ENCODE peak calls at places on chromosomes 7 and 10, in ten cellular contexts. G is small intestine, E is NB4, P is AG04450, B is hepatocyte, L is dorsolateral prefrontal cortex, H is endothelial cell of umbilical vein, Y is mesendoderm, R is endodermal cell, J is fibroblast of pulmonary artery. X is an unnamed sample.

GRCh38 chr10:125882596-125882995 is 1.5 kb upstream of the DHX32 start:
- DNase-seq in G (no peak), E (no peak), P (no peak), B (no peak), L (no peak), H (peak; percentile 14), Y (no peak), R (no peak), J (peak; percentile 32), X (no peak)

GRCh38 chr10:33160151-33160550 is 174.3 kb downstream of the NRP1 start:
- DNase-seq in G (no peak), E (no peak), P (no peak), B (no peak), L (no peak), H (no peak), Y (peak; percentile 86), R (peak; percentile 84), J (no peak), X (no peak)

GRCh38 chr7:93092757-93093370 is 24.9 kb downstream of the SAMD9 start:
- DNase-seq in G (peak; percentile 35), E (peak; percentile 63), P (peak; percentile 34), B (no peak), L (no peak), H (peak; percentile 56), Y (peak; percentile 81), R (peak; percentile 61), J (peak; percentile 73), X (peak; percentile 30)

GRCh38 chr7:24052572-24053223 is 231.3 kb upstream of the NPY start:
- DNase-seq in G (peak; percentile 20), E (peak; percentile 88), P (peak; percentile 50), B (no peak), L (no peak), H (no peak), Y (peak; percentile 71), R (no peak), J (peak; percentile 20), X (no peak)

GRCh38 chr7:116322541-116322940 is 112.2 kb downstream of the TES start:
- DNase-seq in G (no peak), E (no peak), P (no peak), B (no peak), L (no peak), H (peak; percentile 44), Y (no peak), R (no peak), J (no peak), X (no peak)

GRCh38 chr7:102320181-102320580 is 33.5 kb downstream of the SH2B2 start:
- DNase-seq in G (no peak), E (no peak), P (no peak), B (no peak), L (no peak), H (no peak), Y (no peak), R (no peak), J (no peak), X (no peak)

GRCh38 chr7:127792528-127793342 is 140.7 kb downstream of the SND1 start:
- DNase-seq in G (peak; percentile 52), E (peak; percentile 61), P (no peak), B (peak; percentile 14), L (no peak), H (no peak), Y (peak; percentile 88), R (peak; percentile 94), J (no peak), X (peak; percentile 30)

GRCh38 chr10:8050561-8051108 is 3.9 kb upstream of the GATA3 start:
- DNase-seq in G (peak; percentile 75), E (no peak), P (no peak), B (peak; percentile 86), L (no peak), H (no peak), Y (peak; percentile 89), R (peak; percentile 91), J (peak; percentile 38), X (no peak)

GRCh38 chr7:116806046-116806944 is 56.1 kb upstream of the CAPZA2 start:
- DNase-seq in G (no peak), E (no peak), P (no peak), B (no peak), L (no peak), H (peak; percentile 91), Y (no peak), R (no peak), J (no peak), X (no peak)

GRCh38 chr7:105153531-105153930 is 139.5 kb downstream of the KMT2E start:
- DNase-seq in G (no peak), E (no peak), P (no peak), B (no peak), L (no peak), H (no peak), Y (no peak), R (no peak), J (no peak), X (no peak)

GRCh38 chr7:66669088-66669487 is 40.4 kb downstream of the KCTD7 start:
- DNase-seq in G (no peak), E (no peak), P (no peak), B (no peak), L (no peak), H (no peak), Y (no peak), R (no peak), J (no peak), X (no peak)

GRCh38 chr7:132656846-132657776 is 80.8 kb upstream of the PLXNA4 start:
- DNase-seq in G (peak; percentile 3), E (peak; percentile 79), P (no peak), B (no peak), L (no peak), H (peak; percentile 24), Y (peak; percentile 35), R (peak; percentile 71), J (peak; percentile 30), X (peak; percentile 11)

GRCh38 chr10:71040890-71041590 is 152.7 kb upstream of the PCBD1 start:
- DNase-seq in G (no peak), E (no peak), P (no peak), B (no peak), L (no peak), H (no peak), Y (peak; percentile 54), R (no peak), J (no peak), X (no peak)

GRCh38 chr7:107075863-107076574 is 31.5 kb downstream of the PRKAR2B start:
- DNase-seq in G (no peak), E (no peak), P (no peak), B (no peak), L (no peak), H (peak; percentile 33), Y (no peak), R (no peak), J (no peak), X (no peak)

GRCh38 chr7:157809863-157810851 is 473.4 kb downstream of the DNAJB6 start:
- DNase-seq in G (no peak), E (no peak), P (no peak), B (no peak), L (no peak), H (no peak), Y (no peak), R (no peak), J (no peak), X (no peak)

GRCh38 chr10:60910543-60910942 is 33.4 kb downstream of the RHOBTB1 start:
- DNase-seq in G (no peak), E (peak; percentile 19), P (no peak), B (no peak), L (no peak), H (peak; percentile 85), Y (no peak), R (no peak), J (peak; percentile 51), X (peak; percentile 19)
- H3K4me3 ChIP-seq in G (no peak overlapping the region), E (no peak overlapping the region), P (no peak overlapping the region), B (no peak overlapping the region), L (no peak overlapping the region), H (no peak overlapping the region), Y (no peak overlapping the region), R (no peak overlapping the region), J (no peak overlapping the region), X (no peak overlapping the region)

GRCh38 chr10:86536294-86536861 is 14.8 kb upstream of the WAPL start:
- DNase-seq in G (peak; percentile 27), E (no peak), P (no peak), B (peak; percentile 19), L (no peak), H (no peak), Y (peak; percentile 53), R (peak; percentile 87), J (no peak), X (no peak)

GRCh38 chr10:86533328-86533727 is 11.7 kb upstream of the WAPL start:
- DNase-seq in G (no peak), E (no peak), P (no peak), B (no peak), L (peak; percentile 9), H (no peak), Y (no peak), R (no peak), J (no peak), X (no peak)

GRCh38 chr10:86538547-86538946 is 17.0 kb upstream of the WAPL start:
- DNase-seq in G (peak; percentile 62), E (no peak), P (no peak), B (no peak), L (no peak), H (no peak), Y (no peak), R (no peak), J (no peak), X (no peak)

GRCh38 chr10:86535057-86535882 is 13.7 kb upstream of the WAPL start:
- DNase-seq in G (peak; percentile 92), E (no peak), P (no peak), B (peak; percentile 81), L (peak; percentile 60), H (peak; percentile 19), Y (peak; percentile 63), R (peak; percentile 91), J (no peak), X (no peak)
- H3K4me3 ChIP-seq in G (peak overlapping the region; percentile 47), E (no peak overlapping the region), P (peak overlapping the region; percentile 51), B (peak overlapping the region; percentile 2), L (peak overlapping the region; percentile 54), H (peak overlapping the region; percentile 7), Y (peak overlapping the region; percentile 55), R (peak overlapping the region; percentile 73), J (peak overlapping the region; percentile 51), X (no peak overlapping the region)

DNA sequence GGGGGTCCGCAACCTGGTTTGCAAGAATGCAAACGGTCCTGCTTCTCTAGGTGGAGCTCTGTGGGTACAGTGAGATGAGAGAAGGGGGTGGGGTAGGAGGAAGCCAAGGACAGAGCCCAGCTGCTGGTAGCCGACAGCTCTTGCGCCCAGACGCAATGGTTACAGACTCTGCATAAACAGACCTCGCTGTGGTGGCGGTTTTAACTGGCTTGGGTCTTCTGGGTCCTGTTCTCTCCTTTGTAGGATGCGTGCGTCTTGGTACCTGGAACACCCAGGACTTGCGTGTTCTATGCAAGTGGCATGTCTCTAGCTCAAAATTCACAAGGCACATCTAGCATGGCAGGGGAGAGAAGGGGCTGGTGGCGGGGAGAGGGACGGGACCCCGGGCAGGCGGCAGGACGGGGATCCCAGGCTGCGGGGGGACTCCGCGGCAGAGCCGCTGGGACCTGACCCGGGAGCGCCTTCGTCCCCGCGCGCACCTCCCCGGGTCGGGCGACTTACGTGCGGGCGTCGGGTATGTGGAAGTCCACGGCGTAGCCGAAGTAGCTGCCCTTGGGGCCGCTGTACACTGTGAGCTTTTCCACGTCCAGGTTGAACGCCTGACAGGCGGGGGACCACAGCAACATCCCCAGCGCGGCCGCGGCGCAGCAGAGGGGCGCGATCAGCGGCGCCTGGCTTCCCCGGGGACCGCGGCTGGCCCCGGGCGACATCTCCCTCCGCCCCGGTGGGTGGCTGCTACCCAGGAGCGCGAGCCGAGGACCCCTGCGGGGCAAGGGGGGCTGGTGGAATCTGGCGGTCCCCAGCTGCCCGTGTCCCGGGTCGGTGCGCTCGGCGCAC is 442 bp downstream of the ITGA8 start:
- DNase-seq in G (no peak), E (no peak), P (no peak), B (peak; percentile 47), L (no peak), H (peak; percentile 20), Y (peak; percentile 65), R (peak; percentile 85), J (no peak), X (no peak)
- H3K4me3 ChIP-seq in G (peak overlapping the region; percentile 0), E (no peak overlapping the region), P (no peak overlapping the region), B (peak overlapping the region; percentile 71), L (peak overlapping the region; percentile 58), H (no peak overlapping the region), Y (no peak overlapping the region), R (peak overlapping the region; percentile 71), J (no peak overlapping the region), X (no peak overlapping the region)

GRCh38 chr10:119370972-119371703 is 163.8 kb downstream of the GRK5 start:
- DNase-seq in G (no peak), E (no peak), P (peak; percentile 66), B (no peak), L (no peak), H (peak; percentile 90), Y (no peak), R (no peak), J (peak; percentile 67), X (no peak)
- H3K4me3 ChIP-seq in G (no peak overlapping the region), E (no peak overlapping the region), P (peak overlapping the region; percentile 12), B (no peak overlapping the region), L (no peak overlapping the region), H (peak overlapping the region; percentile 11), Y (no peak overlapping the region), R (no peak overlapping the region), J (no peak overlapping the region), X (no peak overlapping the region)